ENCODE peak calls at places on chromosome 7, in nine cellular contexts. S is DND-41, O is breast epithelium, R is MM.1S, N is GM23338, J is adipocyte, P is ovary, M is brain microvascular endothelial cell, K is fibroblast of lung. T is an unnamed sample. For H3K36me3, the result is how much of the 10 kb centered on the place peaks cover.

GRCh38 chr7:116354546-116355422 is 144.4 kb downstream of the TES start:
- DNase-seq in S (no peak), M (peak), J (peak), N (peak), P (peak), R (no peak), O (peak), K (peak), T (peak)

GRCh38 chr7:45088821-45089313 is at the start of gene NACAD:
- DNase-seq in S (no peak), M (no peak), P (peak), J (peak), O (no peak), N (peak), R (no peak), K (peak), T (peak)

GRCh38 chr7:43784030-43785001 is 25.8 kb downstream of the BLVRA start:
- DNase-seq in N (no peak), P (no peak), O (no peak), K (peak), J (no peak), S (no peak), M (peak), R (no peak), T (no peak)

GRCh38 chr7:44145419-44145968 is 4.4 kb upstream of the MYL7 start:
- DNase-seq in N (peak), M (no peak), J (no peak), K (peak), P (peak), R (no peak), S (no peak), O (no peak), T (peak)

GRCh38 chr7:116230191-116231005 is 20.1 kb downstream of the TES start:
- DNase-seq in O (no peak), P (no peak), R (no peak), S (peak), N (no peak), J (peak), M (no peak), K (no peak), T (no peak)

GRCh38 chr7:15854841-15855576 is 168.5 kb upstream of the MEOX2 start:
- DNase-seq in N (no peak), M (peak), O (no peak), S (no peak), J (no peak), R (no peak), P (no peak), K (peak), T (no peak)

GRCh38 chr7:133652547-133652946 is 399.7 kb downstream of the EXOC4 start:
- DNase-seq in K (no peak), N (no peak), J (peak), P (no peak), R (no peak), S (no peak), O (no peak), M (no peak), T (no peak)

GRCh38 chr7:127396184-127396583 is 3.7 kb upstream of the ZNF800 start:
- DNase-seq in J (no peak), S (peak), N (peak), P (no peak), R (peak), K (no peak), O (no peak), M (no peak), T (no peak)

GRCh38 chr7:40884226-40884625 is 749.4 kb downstream of the SUGCT start:
- DNase-seq in R (no peak), O (no peak), M (peak), N (no peak), K (peak), P (no peak), S (no peak), J (no peak), T (no peak)

GRCh38 chr7:34564091-34564490 is 93.9 kb upstream of the NPSR1 start:
- DNase-seq in P (no peak), N (no peak), M (no peak), S (no peak), K (no peak), O (no peak), J (no peak), R (no peak), T (no peak)

GRCh38 chr7:120070201-120070600 is 202.8 kb upstream of the KCND2 start:
- DNase-seq in O (no peak), R (no peak), S (no peak), J (no peak), M (no peak), N (no peak), K (no peak), P (no peak), T (no peak)

GRCh38 chr7:50069613-50070012 is 23.4 kb downstream of the ZPBP start:
- DNase-seq in P (peak), J (peak), N (peak), R (peak), O (no peak), K (peak), S (peak), M (no peak), T (peak)

GRCh38 chr7:95238252-95238938 is 85.9 kb downstream of the PON1 start:
- DNase-seq in P (no peak), S (no peak), M (no peak), J (no peak), O (no peak), K (no peak), R (no peak), N (no peak), T (no peak)

GRCh38 chr7:39434012-39434411 is 132.2 kb upstream of the YAE1 start:
- DNase-seq in M (no peak), P (no peak), N (peak), R (no peak), J (no peak), K (no peak), O (no peak), S (no peak), T (no peak)

GRCh38 chr7:29078286-29078685 is 68.1 kb downstream of the CPVL start:
- DNase-seq in N (no peak), R (no peak), J (no peak), K (peak), P (no peak), M (no peak), S (no peak), O (no peak), T (no peak)

GRCh38 chr7:2521952-2522591 is 2.5 kb downstream of the LFNG start:
- DNase-seq in N (no peak), R (no peak), S (peak), J (no peak), M (no peak), O (no peak), K (peak), P (no peak), T (no peak)

GRCh38 chr7:158771213-158771817 is 58.0 kb downstream of the ESYT2 start:
- DNase-seq in O (no peak), P (no peak), R (no peak), J (no peak), N (no peak), M (no peak), K (no peak), S (no peak), T (no peak)

GRCh38 chr7:37410305-37411209 is 38.1 kb downstream of the ELMO1 start:
- DNase-seq in R (no peak), N (no peak), M (no peak), J (no peak), K (no peak), O (no peak), S (no peak), P (no peak), T (no peak)

GRCh38 chr7:128021361-128021760 is 9.9 kb downstream of the LRRC4 start:
- DNase-seq in S (no peak), J (no peak), N (no peak), O (no peak), P (no peak), R (no peak), K (peak), M (no peak), T (no peak)

GRCh38 chr7:39595102-39595620 is 28.2 kb upstream of the RALA start:
- DNase-seq in O (no peak), J (peak), K (peak), M (peak), N (no peak), P (no peak), S (no peak), R (no peak), T (no peak)

GRCh38 chr7:27149817-27150567 is 2.4 kb downstream of the HOXA3 start:
- DNase-seq in J (no peak), K (no peak), M (no peak), N (no peak), P (no peak), S (no peak), R (no peak), O (peak), T (peak)

GRCh38 chr7:142482899-142483658 is 225.2 kb upstream of the PRSS58 start:
- DNase-seq in J (peak), R (peak), N (peak), M (peak), S (peak), K (peak), O (no peak), P (no peak), T (no peak)

GRCh38 chr7:4726568-4726967 is 44.5 kb downstream of the FOXK1 start:
- DNase-seq in P (no peak), S (no peak), R (no peak), M (no peak), K (no peak), N (no peak), J (no peak), O (no peak), T (no peak)
- H3K36me3 ChIP-seq in P (under half), S (half or more), R (under half), M (under half), K (under half), N (under half), J (under half), O (under half), T (under half)

DNA sequence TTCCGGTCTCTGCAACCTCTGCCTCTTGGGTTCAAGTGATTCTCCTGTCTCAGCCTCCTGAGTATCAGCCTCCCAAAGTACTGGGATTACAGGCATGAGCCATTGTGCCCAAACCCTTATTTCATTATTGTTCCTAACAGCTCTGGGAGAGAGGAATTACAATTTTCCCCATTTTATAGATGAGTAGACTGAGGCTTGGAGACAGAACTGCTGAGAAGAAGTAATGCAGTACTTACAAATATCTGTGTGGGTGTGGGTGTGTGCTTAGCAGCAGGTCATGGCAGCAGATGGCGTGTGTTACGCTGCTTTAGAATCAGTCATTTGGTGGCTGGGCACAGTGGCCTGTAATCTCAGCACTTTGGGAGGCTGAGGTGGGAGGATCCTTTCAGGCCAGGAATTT is 7.4 kb downstream of the PRKRIP1 start:
- DNase-seq in S (no peak), O (no peak), R (no peak), N (no peak), K (no peak), P (no peak), M (no peak), J (no peak), T (no peak)
- H3K36me3 ChIP-seq in S (half or more), O (under half), R (under half), N (under half), K (under half), P (under half), M (half or more), J (half or more), T (under half)

GRCh38 chr7:211715-212058 is 19.3 kb downstream of the FAM20C start:
- DNase-seq in O (no peak), M (no peak), R (no peak), N (no peak), J (no peak), S (no peak), K (no peak), P (no peak), T (no peak)

GRCh38 chr7:211033-211714 is 18.8 kb downstream of the FAM20C start:
- DNase-seq in S (no peak), N (no peak), K (no peak), R (no peak), O (no peak), J (no peak), P (no peak), M (no peak), T (no peak)

GRCh38 chr7:214410-215212 is 22.2 kb downstream of the FAM20C start:
- DNase-seq in J (peak), K (peak), P (no peak), M (peak), R (no peak), N (no peak), O (no peak), S (no peak), T (no peak)

GRCh38 chr7:212754-213153 is 20.4 kb downstream of the FAM20C start:
- DNase-seq in O (no peak), R (no peak), S (no peak), N (no peak), J (no peak), M (no peak), P (no peak), K (no peak), T (no peak)

DNA sequence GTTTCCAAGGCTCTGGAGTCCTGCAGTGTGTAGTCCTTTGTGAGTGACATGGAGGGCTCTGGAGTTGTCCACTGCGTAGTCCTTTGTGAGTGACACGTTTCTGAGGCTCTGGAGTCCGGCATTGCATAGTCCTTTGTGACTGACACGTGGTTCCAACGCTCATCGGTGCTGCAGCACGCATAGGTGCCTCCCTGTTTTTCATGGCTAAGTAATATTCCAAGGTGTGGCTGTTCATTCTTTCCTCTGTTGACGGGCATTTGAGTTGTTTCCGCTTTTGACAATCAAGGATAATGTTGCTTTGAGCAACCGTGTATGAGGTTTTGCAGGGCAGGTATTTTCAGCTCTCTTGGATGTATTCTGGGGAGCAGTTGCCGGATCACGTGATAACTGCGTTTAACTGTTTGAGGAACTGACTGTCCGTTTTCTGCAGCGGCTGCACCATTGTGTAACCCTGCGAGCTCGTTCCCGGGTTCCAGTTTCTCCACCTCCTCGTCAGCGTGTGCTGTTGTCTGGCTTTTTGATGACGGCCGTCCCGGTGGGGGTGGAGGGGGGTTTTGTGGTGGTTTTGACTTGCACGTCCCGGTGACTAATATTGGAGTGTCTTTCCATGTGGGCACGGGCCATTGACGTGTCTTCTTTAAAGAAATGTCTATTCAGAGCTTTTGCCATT is 21.1 kb downstream of the FAM20C start:
- DNase-seq in S (no peak), J (no peak), R (no peak), M (no peak), P (no peak), K (peak), O (no peak), N (no peak), T (no peak)
- H3K36me3 ChIP-seq in S (under half), J (under half), R (under half), M (under half), P (under half), K (under half), O (under half), N (under half), T (under half)

GRCh38 chr7:100682228-100682741 is 8.7 kb downstream of the GNB2 start:
- DNase-seq in N (no peak), K (peak), S (no peak), M (no peak), J (no peak), O (no peak), R (no peak), P (peak), T (peak)
- H3K36me3 ChIP-seq in N (under half), K (half or more), S (half or more), M (half or more), J (half or more), O (under half), R (under half), P (under half), T (under half)